ENCODE peak calls at places on chromosome 17, in six cellular contexts. C is WTC11, B is fibroblast of mammary gland, V is NCI-H774, A is small intestine, M is endothelial cell of umbilical vein. L is an unnamed sample.

GRCh38 chr17:10618202-10618635 is 38.9 kb downstream of the MYH3 start:
- DNase-seq in M (peak), B (peak), C (peak), V (peak), A (peak), L (peak)

GRCh38 chr17:76197911-76198310 is 42.4 kb downstream of the RNF157 start:
- DNase-seq in M (no peak), C (no peak), A (no peak), V (no peak), B (no peak), L (no peak)

GRCh38 chr17:62824290-62825135 is 16.4 kb upstream of the MARCHF10 start:
- DNase-seq in M (no peak), V (no peak), B (peak), A (no peak), C (no peak), L (peak)

GRCh38 chr17:74289688-74290087 is 15.7 kb downstream of the DNAI2 start:
- DNase-seq in M (no peak), C (no peak), B (no peak), V (no peak), A (no peak), L (no peak)

GRCh38 chr17:29086628-29087332 is 43.8 kb downstream of the PIPOX start:
- DNase-seq in B (no peak), V (no peak), M (no peak), A (no peak), C (peak), L (no peak)

GRCh38 chr17:74176546-74177001 is 26.9 kb upstream of the RPL38 start:
- DNase-seq in V (peak), M (peak), C (peak), A (peak), B (peak), L (peak)

GRCh38 chr17:83144421-83145357 is 65.3 kb downstream of the METRNL start:
- DNase-seq in C (no peak), M (no peak), A (no peak), B (peak), V (no peak), L (peak)

GRCh38 chr17:17905036-17905320 is 67.2 kb downstream of the TOM1L2 start:
- DNase-seq in C (no peak), V (no peak), B (no peak), A (no peak), M (no peak), L (no peak)

GRCh38 chr17:79183221-79184158 is 108.9 kb downstream of the ENGASE start:
- DNase-seq in C (peak), A (no peak), M (no peak), V (no peak), B (no peak), L (no peak)

GRCh38 chr17:72764632-72765041 is 327.9 kb downstream of the SLC39A11 start:
- DNase-seq in V (no peak), A (no peak), B (peak), M (no peak), C (no peak), L (peak)

GRCh38 chr17:50162466-50163254 is 3.1 kb upstream of the SGCA start:
- DNase-seq in V (no peak), C (no peak), A (no peak), B (no peak), M (no peak), L (no peak)

GRCh38 chr17:17514993-17515920 is 19.1 kb upstream of the RASD1 start:
- DNase-seq in A (no peak), V (no peak), C (peak), B (peak), M (no peak), L (peak)

GRCh38 chr17:49995055-49995738 is at the start of gene DLX3:
- DNase-seq in A (peak), B (peak), C (peak), M (peak), V (peak), L (peak)

GRCh38 chr17:67244621-67245072 is 349 bp downstream of the HELZ start:
- DNase-seq in M (no peak), V (no peak), C (peak), B (no peak), A (peak), L (no peak)

GRCh38 chr17:15171433-15172047 is 93.6 kb downstream of the PMP22 start:
- DNase-seq in A (peak), C (peak), V (peak), B (peak), M (peak), L (peak)

GRCh38 chr17:80259642-80260535 is 763 bp upstream of the RNF213 start:
- DNase-seq in V (peak), A (peak), M (peak), B (peak), C (peak), L (peak)

GRCh38 chr17:17443173-17443572 is 33.6 kb upstream of the MED9 start:
- DNase-seq in C (no peak), M (no peak), B (peak), A (no peak), V (no peak), L (no peak)

GRCh38 chr17:40540448-40540847 is 24.8 kb downstream of the CCR7 start:
- DNase-seq in C (no peak), V (no peak), B (no peak), A (no peak), M (no peak), L (no peak)

GRCh38 chr17:67628580-67629013 is 89.1 kb upstream of the NOL11 start:
- DNase-seq in A (no peak), M (no peak), V (no peak), B (peak), C (peak), L (no peak)

GRCh38 chr17:50934672-50935200 is 68.6 kb upstream of the TOB1 start:
- DNase-seq in A (no peak), V (peak), M (no peak), B (no peak), C (no peak), L (no peak)

GRCh38 chr17:42629420-42630009 is 20.0 kb downstream of the TUBG1 start:
- DNase-seq in A (no peak), C (no peak), V (no peak), M (peak), B (no peak), L (no peak)

GRCh38 chr17:49587366-49588073 is 11.8 kb downstream of the NXPH3 start:
- DNase-seq in M (no peak), A (no peak), C (no peak), B (no peak), V (no peak), L (no peak)

GRCh38 chr17:66737524-66737923 is 97.4 kb upstream of the CACNG5 start:
- DNase-seq in A (no peak), B (peak), V (no peak), M (peak), C (peak), L (peak)

GRCh38 chr17:3687949-3688614 is 7.9 kb downstream of the P2RX5 start:
- DNase-seq in C (no peak), M (no peak), A (no peak), V (no peak), B (no peak), L (no peak)

GRCh38 chr17:27550974-27551505 is 79.9 kb upstream of the LGALS9 start:
- DNase-seq in V (peak), M (peak), A (no peak), C (no peak), B (no peak), L (no peak)

GRCh38 chr17:55420776-55421178 is 858 bp downstream of the MMD start:
- DNase-seq in V (no peak), C (peak), B (peak), M (no peak), A (peak), L (no peak)

GRCh38 chr17:43536236-43537088 is 9.7 kb downstream of the ETV4 start:
- DNase-seq in A (no peak), B (peak), V (no peak), M (no peak), C (no peak), L (peak)

GRCh38 chr17:81909966-81910839 is 996 bp downstream of the PCYT2 start:
- DNase-seq in M (no peak), V (no peak), C (no peak), A (peak), B (no peak), L (no peak)

GRCh38 chr17:57442401-57442823 is 186.1 kb downstream of the MSI2 start:
- DNase-seq in V (no peak), A (no peak), B (peak), C (no peak), M (no peak), L (no peak)

GRCh38 chr17:17071531-17072360 is 29.5 kb downstream of the MPRIP start:
- DNase-seq in M (no peak), C (no peak), V (no peak), B (no peak), A (no peak), L (no peak)

GRCh38 chr17:28045304-28045703 is 2.8 kb downstream of the NLK start:
- DNase-seq in B (no peak), A (no peak), M (no peak), V (no peak), C (no peak), L (no peak)

GRCh38 chr17:37440424-37440823 is 33.7 kb downstream of the TADA2A start:
- DNase-seq in B (no peak), V (no peak), M (no peak), A (no peak), C (no peak), L (no peak)

GRCh38 chr17:27384721-27385120 is 71.5 kb upstream of the KSR1 start:
- DNase-seq in V (no peak), A (no peak), M (no peak), B (peak), C (no peak), L (peak)

GRCh38 chr17:1203111-1203966 is 23.6 kb upstream of the ABR start:
- DNase-seq in C (peak), A (peak), V (no peak), M (peak), B (peak), L (peak)

GRCh38 chr17:41442772-41443171 is 2.0 kb upstream of the KRT38 start:
- DNase-seq in A (no peak), V (no peak), B (peak), C (no peak), M (no peak), L (peak)

GRCh38 chr17:47325176-47325575 is 1.4 kb downstream of the EFCAB13 start:
- DNase-seq in M (no peak), V (no peak), C (no peak), A (no peak), B (no peak), L (no peak)

GRCh38 chr17:27586203-27586701 is 44.7 kb upstream of the LGALS9 start:
- DNase-seq in M (no peak), C (no peak), B (peak), A (no peak), V (no peak), L (peak)

GRCh38 chr17:81888105-81888987 is 3.0 kb downstream of the ALYREF start:
- DNase-seq in M (no peak), C (no peak), A (no peak), V (no peak), B (no peak), L (no peak)

GRCh38 chr17:31509095-31509804 is 117.8 kb downstream of the RAB11FIP4 start:
- DNase-seq in A (no peak), B (no peak), M (no peak), C (no peak), V (no peak), L (no peak)